ENCODE peak calls at places on chromosomes 7 and 10, in four cellular contexts. G is spleen, O is tibial nerve, I is OCI-LY7. Y is an unnamed sample. For H3K4me1 and H3K9me3, the result is how much of the 10 kb centered on the place peaks cover.

GRCh38 chr10:16853201-16853600 is 36.0 kb upstream of the RSU1 start:
- DNase-seq in G (no peak), O (no peak), I (no peak), Y (no peak)

GRCh38 chr10:3527869-3528268 is 257.1 kb downstream of the KLF6 start:
- DNase-seq in G (no peak), O (no peak), I (no peak), Y (no peak)

GRCh38 chr7:157650131-157650631 is 313.4 kb downstream of the DNAJB6 start:
- DNase-seq in G (peak), O (no peak), I (no peak), Y (no peak)

GRCh38 chr7:138776156-138776833 is 21.5 kb upstream of the TMEM213 start:
- DNase-seq in G (peak), O (no peak), I (no peak), Y (peak)

GRCh38 chr7:52525772-52526341 is 509.6 kb upstream of the POM121L12 start:
- DNase-seq in G (no peak), O (no peak), I (no peak), Y (no peak)

GRCh38 chr7:134605978-134606923 is 40.4 kb upstream of the BPGM start:
- DNase-seq in G (peak), O (peak), I (peak), Y (peak)

GRCh38 chr10:8088504-8088903 is 34.0 kb downstream of the GATA3 start:
- DNase-seq in G (no peak), O (no peak), I (no peak), Y (no peak)

GRCh38 chr10:47296111-47296894 is 3.7 kb upstream of the GDF10 start:
- DNase-seq in G (no peak), O (no peak), I (no peak), Y (no peak)

GRCh38 chr10:28940158-28940888 is 263.0 kb downstream of the BAMBI start:
- DNase-seq in G (no peak), O (no peak), I (no peak), Y (no peak)

GRCh38 chr7:69526570-69526969 is 71.7 kb upstream of the AUTS2 start:
- DNase-seq in G (peak), O (no peak), I (no peak), Y (no peak)

DNA sequence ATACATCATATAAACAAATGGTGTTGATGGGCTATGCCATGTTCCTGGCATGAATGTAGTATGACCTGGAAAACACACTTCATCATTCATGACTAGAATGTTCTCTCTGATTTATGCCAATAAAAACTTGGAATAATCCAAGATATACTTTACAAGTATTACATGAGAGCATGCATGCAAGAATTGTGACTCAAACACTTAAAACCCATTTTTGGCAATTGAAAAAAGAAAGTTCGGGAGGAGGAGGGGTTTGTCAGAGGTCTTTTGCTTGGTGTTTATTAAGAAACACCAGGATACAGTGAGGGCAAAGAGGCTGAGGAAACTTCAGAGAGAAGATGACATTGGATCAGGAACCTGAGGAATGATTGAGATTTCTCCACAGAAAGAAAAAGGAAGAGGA is 10.2 kb upstream of the CUL1 start:
- DNase-seq in G (no peak), O (no peak), I (no peak), Y (no peak)
- H3K4me1 ChIP-seq in G (under half), O (under half), I (under half), Y (under half)

DNA sequence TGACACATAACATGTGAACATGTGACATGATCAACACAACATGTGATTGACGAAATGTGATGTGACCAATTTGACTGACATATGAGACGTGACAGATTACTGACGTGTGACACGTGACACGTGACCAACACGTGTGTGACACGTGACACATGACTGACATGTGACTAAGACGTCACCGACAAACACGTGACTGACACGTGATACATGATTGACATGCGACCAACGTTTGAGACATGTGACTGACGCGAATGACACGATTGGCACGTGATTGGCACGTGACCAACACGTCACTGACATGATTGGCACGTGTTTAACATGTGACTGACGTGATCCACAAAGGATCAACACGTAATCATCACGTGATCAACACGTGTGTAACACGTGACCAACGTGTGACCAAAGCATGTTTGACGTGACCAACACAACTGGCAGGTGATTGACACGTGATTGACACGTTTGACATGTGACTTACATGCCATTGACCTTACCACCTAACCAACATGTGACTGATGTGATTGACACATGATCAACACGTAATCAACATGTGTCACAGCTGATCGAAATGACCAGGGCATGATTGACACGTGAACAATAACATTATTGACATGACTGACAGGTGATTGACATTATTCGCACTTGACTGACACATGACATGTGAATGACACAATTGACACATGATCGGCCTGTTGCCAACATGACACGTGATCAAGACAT is 23.7 kb downstream of the CRPPA start:
- DNase-seq in G (no peak), O (no peak), I (no peak), Y (no peak)
- H3K9me3 ChIP-seq in G (half or more), O (under half), I (under half), Y (under half)

GRCh38 chr7:47536705-47537611 is 45.0 kb downstream of the TNS3 start:
- DNase-seq in G (peak), O (peak), I (no peak), Y (peak)
- H3K4me1 ChIP-seq in G (half or more), O (half or more), I (under half), Y (under half)

DNA sequence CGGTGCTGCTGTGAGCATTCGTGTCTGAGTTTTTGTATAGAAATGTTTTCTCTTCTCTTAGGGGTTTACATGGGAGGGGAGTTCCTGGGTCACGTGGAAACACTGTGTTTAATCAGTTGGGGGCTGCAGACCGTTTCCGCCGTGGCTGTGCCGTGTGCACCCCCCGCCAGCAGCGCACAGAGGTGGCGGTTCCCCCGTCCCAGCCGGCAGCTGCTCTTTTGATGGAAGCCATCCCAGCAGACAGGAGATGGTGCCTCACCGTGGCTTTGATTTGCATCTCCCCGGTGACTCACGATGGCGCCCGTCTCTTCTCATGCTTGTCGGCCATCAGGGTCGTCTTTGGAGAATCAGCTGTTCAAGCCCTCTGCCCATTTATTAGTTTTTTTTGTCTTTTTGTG is 34.9 kb upstream of the FOXL3 start:
- DNase-seq in G (no peak), O (no peak), I (no peak), Y (no peak)
- H3K9me3 ChIP-seq in G (under half), O (under half), I (under half), Y (under half)

GRCh38 chr10:103787251-103787816 is 68.0 kb downstream of the SH3PXD2A start:
- DNase-seq in G (no peak), O (no peak), I (no peak), Y (no peak)
- H3K4me1 ChIP-seq in G (under half), O (half or more), I (under half), Y (under half)

GRCh38 chr10:37681617-37681999 is 175.8 kb downstream of the ZNF248 start:
- DNase-seq in G (no peak), O (no peak), I (no peak), Y (no peak)

GRCh38 chr10:37682617-37683016 is 174.8 kb downstream of the ZNF248 start:
- DNase-seq in G (no peak), O (no peak), I (no peak), Y (no peak)

GRCh38 chr10:37679465-37679864 is 177.9 kb downstream of the ZNF248 start:
- DNase-seq in G (no peak), O (no peak), I (no peak), Y (no peak)

GRCh38 chr10:37680243-37680683 is 177.1 kb downstream of the ZNF248 start:
- DNase-seq in G (peak), O (no peak), I (no peak), Y (no peak)

DNA sequence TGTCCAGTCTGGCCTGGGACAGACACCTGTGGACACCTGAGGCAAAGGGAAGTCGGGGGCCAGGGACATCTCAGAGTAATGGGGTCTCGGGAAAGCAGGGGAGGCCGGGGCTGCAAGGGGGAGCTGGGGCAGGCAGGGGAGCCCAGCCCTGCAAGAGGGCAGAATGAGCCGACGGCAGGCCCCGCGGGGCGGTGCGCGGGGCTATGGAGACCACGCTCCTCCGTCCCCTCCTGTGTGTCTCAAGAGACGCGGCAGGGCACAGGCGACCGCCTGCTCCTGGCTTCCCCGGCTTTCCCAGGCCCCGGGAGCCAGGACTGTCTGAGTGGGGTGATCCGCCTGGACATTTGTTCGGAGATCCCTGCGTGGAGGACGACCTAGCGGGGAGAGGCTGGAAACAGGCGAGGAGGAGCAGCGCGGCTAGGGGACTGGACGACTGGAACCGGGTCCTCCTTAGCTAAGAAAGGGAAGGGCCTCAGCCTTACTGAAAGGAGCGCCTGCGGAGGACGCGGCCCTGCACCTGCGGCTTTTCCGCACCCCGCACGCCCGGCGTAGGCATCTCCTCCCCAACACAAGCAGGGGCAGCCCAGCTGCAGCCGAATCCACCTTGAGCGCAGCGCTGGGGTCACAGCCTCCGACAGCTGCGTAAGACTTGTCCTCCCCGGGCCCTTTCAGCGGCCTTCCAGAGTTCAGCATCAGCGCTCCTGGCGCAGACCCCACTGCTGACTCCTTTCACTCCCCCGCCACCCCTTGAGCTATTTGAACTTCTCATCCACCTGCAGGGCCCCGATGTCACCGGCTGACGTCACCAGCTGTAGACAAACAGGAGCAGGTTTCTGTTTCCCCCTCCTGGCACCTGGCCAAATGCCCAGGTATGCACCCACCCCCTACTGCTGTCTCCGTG is 176.4 kb downstream of the ZNF248 start:
- DNase-seq in G (peak), O (no peak), I (no peak), Y (no peak)
- H3K9me3 ChIP-seq in G (half or more), O (under half), I (under half), Y (under half)

DNA sequence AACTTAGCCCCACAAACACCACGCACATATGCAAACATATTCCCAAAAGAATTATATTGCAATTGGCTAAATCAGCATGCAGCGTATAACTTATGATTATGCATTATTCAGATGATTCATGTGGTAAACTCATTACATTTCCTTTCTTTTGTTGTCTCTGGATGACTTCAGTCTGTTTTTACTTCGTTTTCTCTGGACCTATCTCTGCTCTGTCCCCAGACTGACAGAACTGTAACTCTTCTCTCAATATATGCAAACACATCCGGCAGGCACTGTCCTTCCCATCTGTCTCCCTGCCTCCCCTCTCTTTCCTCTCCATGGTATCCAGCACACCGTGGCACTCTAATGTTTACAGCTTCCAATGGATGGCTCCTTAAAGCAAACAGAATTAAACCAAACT is 6.1 kb upstream of the BAZ1B start:
- DNase-seq in G (no peak), O (no peak), I (no peak), Y (no peak)
- H3K4me1 ChIP-seq in G (under half), O (under half), I (half or more), Y (under half)

GRCh38 chr10:133115981-133116380 is 28.3 kb downstream of the ADGRA1 start:
- DNase-seq in G (peak), O (no peak), I (no peak), Y (no peak)

GRCh38 chr10:133115453-133115842 is 27.7 kb downstream of the ADGRA1 start:
- DNase-seq in G (peak), O (no peak), I (no peak), Y (no peak)

GRCh38 chr10:133116455-133116854 is 28.7 kb downstream of the ADGRA1 start:
- DNase-seq in G (peak), O (no peak), I (no peak), Y (no peak)

GRCh38 chr10:133117036-133117687 is 29.4 kb downstream of the ADGRA1 start:
- DNase-seq in G (peak), O (no peak), I (no peak), Y (no peak)

GRCh38 chr10:133117688-133118071 is 30.0 kb downstream of the ADGRA1 start:
- DNase-seq in G (peak), O (no peak), I (no peak), Y (no peak)
- H3K9me3 ChIP-seq in G (under half), O (under half), I (under half), Y (under half)

GRCh38 chr10:101217450-101218281 is 11.6 kb downstream of the LBX1 start:
- DNase-seq in G (no peak), O (no peak), I (no peak), Y (no peak)

GRCh38 chr10:101216631-101217425 is 12.4 kb downstream of the LBX1 start:
- DNase-seq in G (no peak), O (no peak), I (no peak), Y (no peak)

GRCh38 chr10:101219946-101220451 is 9.3 kb downstream of the LBX1 start:
- DNase-seq in G (no peak), O (no peak), I (no peak), Y (no peak)

GRCh38 chr10:101219137-101219945 is 9.9 kb downstream of the LBX1 start:
- DNase-seq in G (no peak), O (no peak), I (no peak), Y (no peak)

DNA sequence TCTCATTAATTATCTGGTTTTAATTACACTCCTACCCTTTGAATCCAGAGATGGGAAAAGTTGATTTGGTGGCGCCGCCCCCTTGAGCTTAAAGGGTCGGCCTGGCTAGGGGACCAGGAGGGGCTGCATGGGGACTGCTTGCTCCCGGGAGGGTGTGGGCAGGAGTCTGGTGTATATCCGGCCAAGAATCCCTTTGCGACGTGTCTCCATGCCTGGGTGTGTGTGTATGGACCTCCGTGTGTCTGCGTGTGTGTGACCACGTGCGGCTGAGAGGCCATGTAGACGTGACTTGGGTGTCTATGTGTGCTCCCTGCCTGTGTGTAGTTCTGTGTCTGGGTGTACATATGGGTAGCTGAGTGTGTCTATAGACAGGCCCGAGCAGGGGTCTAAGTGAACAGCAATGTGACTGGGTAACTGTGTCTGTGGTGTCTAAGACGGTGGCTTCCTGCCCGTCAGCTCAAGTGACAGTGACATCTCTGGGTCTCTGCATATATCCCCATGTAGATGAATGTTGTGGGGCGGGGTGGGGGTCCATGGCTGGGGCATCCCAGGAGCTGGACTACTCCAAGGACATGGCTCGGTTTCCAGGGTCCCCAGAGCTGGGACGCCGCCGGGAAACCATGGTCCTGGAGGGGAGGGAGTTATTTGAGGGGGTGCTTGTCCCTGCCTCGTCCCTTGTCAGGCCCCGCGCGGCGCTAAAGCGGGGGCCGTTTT is 10.7 kb downstream of the LBX1 start:
- DNase-seq in G (no peak), O (no peak), I (no peak), Y (no peak)
- H3K4me1 ChIP-seq in G (half or more), O (half or more), I (under half), Y (under half)